ENCODE peak calls at places on chromosomes 7 and 10, in eight cellular contexts. Q, V, E, H, Y, A, Z and X are unnamed samples. For H3K36me3 and H3K27me3, the result is how much of the 10 kb centered on the place peaks cover.

GRCh38 chr7:80630611-80631010 is 7.8 kb upstream of the CD36 start:
- DNase-seq in Q (peak), V (no peak), E (no peak), H (no peak), Y (peak), A (no peak), Z (no peak), X (no peak)

GRCh38 chr7:73761854-73762658 is 8.0 kb downstream of the CLDN3 start:
- DNase-seq in Q (no peak), V (no peak), E (no peak), H (no peak), Y (no peak), A (no peak), Z (no peak), X (no peak)

GRCh38 chr10:59633063-59633462 is 76.6 kb downstream of the SLC16A9 start:
- DNase-seq in Q (no peak), V (no peak), E (no peak), H (no peak), Y (no peak), A (no peak), Z (no peak), X (no peak)

GRCh38 chr7:115654384-115655181 is 376.0 kb downstream of the TFEC start:
- DNase-seq in Q (peak), V (no peak), E (no peak), H (no peak), Y (no peak), A (no peak), Z (no peak), X (no peak)

GRCh38 chr7:44382459-44383300 is 57.3 kb upstream of the CAMK2B start:
- DNase-seq in Q (peak), V (no peak), E (no peak), H (no peak), Y (no peak), A (peak), Z (no peak), X (no peak)

GRCh38 chr7:116809636-116810266 is 52.6 kb upstream of the CAPZA2 start:
- DNase-seq in Q (peak), V (no peak), E (no peak), H (no peak), Y (peak), A (peak), Z (peak), X (peak)

GRCh38 chr7:45124351-45124750 is 12.9 kb upstream of the TBRG4 start:
- DNase-seq in Q (no peak), V (peak), E (no peak), H (no peak), Y (no peak), A (no peak), Z (no peak), X (no peak)

GRCh38 chr7:30584415-30584814 is 10.3 kb upstream of the GARS1 start:
- DNase-seq in Q (no peak), V (no peak), E (no peak), H (no peak), Y (no peak), A (no peak), Z (no peak), X (no peak)

GRCh38 chr7:2040201-2040892 is 192.4 kb downstream of the MAD1L1 start:
- DNase-seq in Q (no peak), V (peak), E (peak), H (no peak), Y (no peak), A (no peak), Z (no peak), X (peak)

GRCh38 chr10:125159932-125160855 is at the start of gene CTBP2:
- DNase-seq in Q (peak), V (peak), E (peak), H (no peak), Y (no peak), A (peak), Z (peak), X (peak)

GRCh38 chr7:37540917-37541316 is 92.3 kb upstream of the ELMO1 start:
- DNase-seq in Q (no peak), V (no peak), E (no peak), H (no peak), Y (no peak), A (no peak), Z (no peak), X (no peak)

GRCh38 chr10:97196213-97197029 is 10.7 kb upstream of the SLIT1 start:
- DNase-seq in Q (peak), V (peak), E (peak), H (no peak), Y (peak), A (peak), Z (peak), X (peak)

GRCh38 chr10:122495406-122496340 is 34.3 kb downstream of the HTRA1 start:
- DNase-seq in Q (peak), V (no peak), E (peak), H (no peak), Y (peak), A (peak), Z (no peak), X (no peak)

GRCh38 chr10:112721080-112721698 is 228.9 kb upstream of the TCF7L2 start:
- DNase-seq in Q (peak), V (no peak), E (no peak), H (no peak), Y (peak), A (peak), Z (no peak), X (no peak)

GRCh38 chr7:94303736-94304135 is 91.0 kb upstream of the COL1A2 start:
- DNase-seq in Q (peak), V (no peak), E (no peak), H (no peak), Y (no peak), A (peak), Z (no peak), X (no peak)

GRCh38 chr10:48683893-48684292 is 780 bp upstream of the WDFY4 start:
- DNase-seq in Q (no peak), V (no peak), E (no peak), H (no peak), Y (no peak), A (no peak), Z (no peak), X (no peak)

GRCh38 chr10:3783721-3784432 is 1.1 kb downstream of the KLF6 start:
- DNase-seq in Q (peak), V (peak), E (no peak), H (no peak), Y (peak), A (peak), Z (peak), X (peak)

GRCh38 chr10:15715619-15716227 is 4.0 kb downstream of the ITGA8 start:
- DNase-seq in Q (no peak), V (no peak), E (no peak), H (no peak), Y (no peak), A (peak), Z (peak), X (peak)

GRCh38 chr10:69912584-69912983 is 110.9 kb downstream of the COL13A1 start:
- DNase-seq in Q (no peak), V (no peak), E (no peak), H (no peak), Y (no peak), A (no peak), Z (no peak), X (no peak)

GRCh38 chr7:131190146-131190545 is 137.5 kb upstream of the MKLN1 start:
- DNase-seq in Q (no peak), V (no peak), E (no peak), H (no peak), Y (no peak), A (no peak), Z (no peak), X (no peak)

GRCh38 chr7:149197675-149198074 is 2.3 kb downstream of the ZNF282 start:
- DNase-seq in Q (no peak), V (no peak), E (peak), H (no peak), Y (peak), A (no peak), Z (no peak), X (no peak)

GRCh38 chr7:149194799-149195179 is 557 bp upstream of the ZNF282 start:
- DNase-seq in Q (no peak), V (no peak), E (no peak), H (no peak), Y (peak), A (no peak), Z (no peak), X (no peak)

GRCh38 chr7:149196705-149197171 is 1.4 kb downstream of the ZNF282 start:
- DNase-seq in Q (no peak), V (no peak), E (peak), H (no peak), Y (peak), A (peak), Z (no peak), X (no peak)

GRCh38 chr7:149195180-149196150 is at the start of gene ZNF282:
- DNase-seq in Q (peak), V (peak), E (peak), H (peak), Y (peak), A (peak), Z (peak), X (peak)

DNA sequence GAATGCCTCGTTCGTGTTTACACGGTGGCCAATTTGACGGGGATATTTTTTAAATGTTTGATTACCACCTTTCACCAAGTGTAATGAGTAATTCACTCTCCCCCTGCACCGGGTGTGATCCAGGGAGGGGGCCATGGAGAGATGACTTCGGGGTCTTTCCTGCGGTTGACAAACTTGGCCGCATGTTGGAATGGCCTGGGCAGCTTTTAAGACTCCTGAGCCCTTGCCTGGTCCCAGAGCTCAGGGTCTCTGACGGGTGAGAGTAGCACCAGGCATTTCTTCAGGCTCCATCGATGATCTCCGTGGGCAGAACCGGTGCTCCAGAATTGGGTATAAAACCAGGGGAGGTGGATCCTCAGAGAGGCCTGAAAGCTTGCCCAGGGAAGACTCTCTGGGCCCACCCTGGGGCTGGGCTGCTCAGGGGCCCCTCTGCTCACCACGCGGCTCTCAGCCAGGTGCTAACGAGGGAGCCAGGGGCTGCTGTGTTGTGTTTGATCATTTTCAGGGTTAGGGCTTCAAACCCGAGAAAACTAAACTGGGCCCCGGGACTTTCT is 882 bp downstream of the ZNF282 start:
- DNase-seq in Q (no peak), V (no peak), E (peak), H (no peak), Y (no peak), A (peak), Z (no peak), X (no peak)
- H3K4me3 ChIP-seq in Q (peak), V (peak), E (peak), H (peak), Y (peak), A (peak), Z (peak), X (peak)

DNA sequence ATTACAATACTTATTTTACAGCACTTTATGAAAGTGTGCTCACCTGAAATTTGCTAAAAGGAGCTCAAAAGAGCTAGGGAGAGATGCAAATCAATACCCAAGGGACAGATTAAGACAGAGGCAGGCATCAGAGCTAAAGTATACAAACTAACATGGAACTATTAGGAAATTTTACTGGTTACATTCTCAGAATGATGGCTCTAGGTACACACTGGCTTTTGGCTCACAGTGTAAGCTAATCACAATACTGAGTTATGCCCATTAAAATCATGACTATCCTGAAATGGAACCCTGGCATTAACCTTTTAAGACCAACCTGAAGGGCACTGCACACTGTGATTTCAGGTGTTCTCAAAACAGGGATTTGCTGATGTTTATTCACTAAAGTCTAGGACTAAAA is 98.1 kb downstream of the NT5C2 start:
- DNase-seq in Q (no peak), V (no peak), E (no peak), H (no peak), Y (no peak), A (no peak), Z (no peak), X (no peak)
- H3K36me3 ChIP-seq in Q (under half), V (under half), E (half or more), H (under half), Y (under half), A (half or more), Z (under half), X (half or more)

GRCh38 chr10:131310904-131311660 is 439 bp downstream of the TCERG1L start:
- DNase-seq in Q (no peak), V (peak), E (no peak), H (no peak), Y (no peak), A (peak), Z (no peak), X (peak)
- H3K27me3 ChIP-seq in Q (under half), V (under half), E (half or more), H (under half), Y (under half), A (under half), Z (under half), X (under half)

GRCh38 chr7:158432369-158433270 is 155.0 kb downstream of the PTPRN2 start:
- DNase-seq in Q (no peak), V (no peak), E (peak), H (no peak), Y (peak), A (no peak), Z (no peak), X (peak)
- H3K4me3 ChIP-seq in Q (no peak), V (no peak), E (no peak), H (peak), Y (no peak), A (no peak), Z (no peak), X (no peak)

GRCh38 chr7:47295606-47296005 is 286.3 kb downstream of the TNS3 start:
- DNase-seq in Q (no peak), V (no peak), E (no peak), H (no peak), Y (peak), A (no peak), Z (no peak), X (no peak)

GRCh38 chr7:47294569-47295222 is 287.2 kb downstream of the TNS3 start:
- DNase-seq in Q (no peak), V (no peak), E (no peak), H (no peak), Y (no peak), A (no peak), Z (no peak), X (no peak)

GRCh38 chr7:47291461-47292051 is 290.4 kb downstream of the TNS3 start:
- DNase-seq in Q (peak), V (no peak), E (no peak), H (peak), Y (peak), A (no peak), Z (no peak), X (no peak)

GRCh38 chr7:47292832-47293309 is 289.0 kb downstream of the TNS3 start:
- DNase-seq in Q (peak), V (no peak), E (no peak), H (no peak), Y (peak), A (no peak), Z (no peak), X (no peak)

GRCh38 chr7:47293884-47294568 is 287.9 kb downstream of the TNS3 start:
- DNase-seq in Q (no peak), V (no peak), E (no peak), H (no peak), Y (no peak), A (no peak), Z (no peak), X (no peak)
- H3K36me3 ChIP-seq in Q (under half), V (under half), E (half or more), H (under half), Y (under half), A (under half), Z (under half), X (under half)